ENCODE peak calls at places on chromosome 13, in six cellular contexts. J is IMR-90, O is GM10248, P is T-helper 17 cell, E is AG09319, L is Caki2. D is an unnamed sample.

GRCh38 chr13:25276748-25277147 is 10.5 kb downstream of the MTMR6 start:
- DNase-seq in J (peak), O (no peak), P (no peak), E (no peak), L (no peak), D (peak)

GRCh38 chr13:108276060-108276459 is 6.5 kb downstream of the TNFSF13B start:
- DNase-seq in J (no peak), O (no peak), P (no peak), E (no peak), L (no peak), D (no peak)

GRCh38 chr13:39935155-39935554 is 279.7 kb downstream of the COG6 start:
- DNase-seq in J (no peak), O (peak), P (no peak), E (no peak), L (no peak), D (no peak)

GRCh38 chr13:98372886-98373285 is 195.8 kb upstream of the RNF113B start:
- DNase-seq in J (peak), O (no peak), P (no peak), E (no peak), L (no peak), D (no peak)

GRCh38 chr13:60511637-60512036 is 114.6 kb downstream of the TDRD3 start:
- DNase-seq in J (no peak), O (no peak), P (no peak), E (no peak), L (no peak), D (no peak)

GRCh38 chr13:51907040-51907732 is 45.4 kb downstream of the CCDC70 start:
- DNase-seq in J (no peak), O (no peak), P (no peak), E (no peak), L (no peak), D (no peak)

GRCh38 chr13:57624565-57625435 is 6.7 kb upstream of the PCDH17 start:
- DNase-seq in J (peak), O (peak), P (no peak), E (peak), L (peak), D (peak)

GRCh38 chr13:25286308-25286968 is 850 bp downstream of the MTMR6 start:
- DNase-seq in J (peak), O (peak), P (peak), E (no peak), L (peak), D (peak)

GRCh38 chr13:113584205-113584869 is at the start of gene TFDP1:
- DNase-seq in J (peak), O (peak), P (peak), E (peak), L (peak), D (peak)

GRCh38 chr13:75792526-75793187 is 156.5 kb downstream of the LMO7 start:
- DNase-seq in J (peak), O (no peak), P (no peak), E (no peak), L (peak), D (peak)

GRCh38 chr13:71860547-71861131 is 6.4 kb downstream of the DACH1 start:
- DNase-seq in J (no peak), O (no peak), P (no peak), E (no peak), L (no peak), D (no peak)

GRCh38 chr13:44364601-44365000 is 9.0 kb upstream of the SERP2 start:
- DNase-seq in J (peak), O (no peak), P (no peak), E (no peak), L (peak), D (peak)

GRCh38 chr13:44212633-44213387 is 160.8 kb upstream of the SERP2 start:
- DNase-seq in J (peak), O (no peak), P (no peak), E (no peak), L (no peak), D (no peak)

GRCh38 chr13:101757446-101758039 is 305.1 kb downstream of the ITGBL1 start:
- DNase-seq in J (peak), O (peak), P (no peak), E (peak), L (peak), D (peak)

GRCh38 chr13:75812751-75813181 is 176.6 kb downstream of the LMO7 start:
- DNase-seq in J (peak), O (no peak), P (no peak), E (no peak), L (no peak), D (no peak)

GRCh38 chr13:35909837-35910236 is 221.3 kb downstream of the DCLK1 start:
- DNase-seq in J (no peak), O (no peak), P (no peak), E (no peak), L (no peak), D (no peak)

GRCh38 chr13:30892966-30893365 is 13.1 kb upstream of the MEDAG start:
- DNase-seq in J (peak), O (no peak), P (no peak), E (no peak), L (no peak), D (no peak)

GRCh38 chr13:98822238-98822606 is 69.8 kb upstream of the SLC15A1 start:
- DNase-seq in J (peak), O (no peak), P (no peak), E (no peak), L (no peak), D (no peak)

GRCh38 chr13:53101883-53102282 is 73.3 kb downstream of the OLFM4 start:
- DNase-seq in J (no peak), O (no peak), P (no peak), E (no peak), L (no peak), D (no peak)

GRCh38 chr13:31246918-31247317 is 47.1 kb downstream of the B3GLCT start:
- DNase-seq in J (no peak), O (no peak), P (no peak), E (no peak), L (no peak), D (no peak)

GRCh38 chr13:38582133-38582532 is 104.7 kb upstream of the FREM2 start:
- DNase-seq in J (peak), O (peak), P (no peak), E (no peak), L (peak), D (peak)

GRCh38 chr13:36362251-36362650 is 16.1 kb upstream of the SPART start:
- DNase-seq in J (peak), O (no peak), P (no peak), E (peak), L (no peak), D (peak)

GRCh38 chr13:51286135-51287002 is 53.1 kb upstream of the SERPINE3 start:
- DNase-seq in J (peak), O (peak), P (peak), E (peak), L (peak), D (peak)

GRCh38 chr13:45393941-45394570 is 24.1 kb downstream of the SLC25A30 start:
- DNase-seq in J (peak), O (peak), P (no peak), E (no peak), L (no peak), D (peak)

GRCh38 chr13:45196622-45197021 is 4.2 kb downstream of the KCTD4 start:
- DNase-seq in J (peak), O (no peak), P (no peak), E (no peak), L (peak), D (peak)

GRCh38 chr13:98483636-98484288 is 93.1 kb downstream of the STK24 start:
- DNase-seq in J (peak), O (no peak), P (no peak), E (no peak), L (no peak), D (no peak)

GRCh38 chr13:87259479-87260083 is 411.6 kb upstream of the SLITRK5 start:
- DNase-seq in J (no peak), O (no peak), P (no peak), E (no peak), L (peak), D (no peak)

GRCh38 chr13:21150013-21150412 is 26.3 kb downstream of the SKA3 start:
- DNase-seq in J (no peak), O (no peak), P (no peak), E (no peak), L (no peak), D (no peak)

GRCh38 chr13:73547239-73547638 is 488.4 kb downstream of the KLF5 start:
- DNase-seq in J (no peak), O (no peak), P (no peak), E (no peak), L (no peak), D (no peak)

GRCh38 chr13:39102981-39103490 is 64.8 kb downstream of the NHLRC3 start:
- DNase-seq in J (no peak), O (no peak), P (no peak), E (no peak), L (no peak), D (no peak)